ENCODE peak calls at places on chromosomes 5 and 9, in five cellular contexts. Z, R, M, A and J are unnamed samples.

GRCh38 chr9:109249615-109250014 is 71.2 kb downstream of the EPB41L4B start:
- DNase-seq in Z (no peak), R (no peak), M (no peak), A (peak), J (no peak)

GRCh38 chr5:38347040-38347763 is 88.8 kb downstream of the EGFLAM start:
- DNase-seq in Z (no peak), R (no peak), M (no peak), A (no peak), J (no peak)

GRCh38 chr5:135271533-135272310 is 127.3 kb downstream of the MACROH2A1 start:
- DNase-seq in Z (peak), R (peak), M (no peak), A (peak), J (peak)

GRCh38 chr9:137194388-137194787 is 5.9 kb downstream of the SSNA1 start:
- DNase-seq in Z (no peak), R (no peak), M (no peak), A (no peak), J (no peak)

GRCh38 chr5:102713278-102713677 is 41.8 kb upstream of the PAM start:
- DNase-seq in Z (no peak), R (no peak), M (no peak), A (no peak), J (no peak)

GRCh38 chr9:129337287-129338140 is 159.5 kb upstream of the IER5L start:
- DNase-seq in Z (no peak), R (no peak), M (no peak), A (no peak), J (no peak)

GRCh38 chr9:38328765-38329164 is 63.7 kb upstream of the ALDH1B1 start:
- DNase-seq in Z (no peak), R (no peak), M (no peak), A (no peak), J (no peak)

GRCh38 chr9:98280162-98280561 is 24.7 kb upstream of the TBC1D2 start:
- DNase-seq in Z (no peak), R (no peak), M (no peak), A (no peak), J (no peak)

GRCh38 chr9:124779368-124780059 is 2.6 kb downstream of the OLFML2A start:
- DNase-seq in Z (no peak), R (peak), M (no peak), A (no peak), J (peak)

GRCh38 chr5:56019306-56020272 is 24.8 kb upstream of the IL6ST start:
- DNase-seq in Z (no peak), R (no peak), M (no peak), A (no peak), J (peak)

DNA sequence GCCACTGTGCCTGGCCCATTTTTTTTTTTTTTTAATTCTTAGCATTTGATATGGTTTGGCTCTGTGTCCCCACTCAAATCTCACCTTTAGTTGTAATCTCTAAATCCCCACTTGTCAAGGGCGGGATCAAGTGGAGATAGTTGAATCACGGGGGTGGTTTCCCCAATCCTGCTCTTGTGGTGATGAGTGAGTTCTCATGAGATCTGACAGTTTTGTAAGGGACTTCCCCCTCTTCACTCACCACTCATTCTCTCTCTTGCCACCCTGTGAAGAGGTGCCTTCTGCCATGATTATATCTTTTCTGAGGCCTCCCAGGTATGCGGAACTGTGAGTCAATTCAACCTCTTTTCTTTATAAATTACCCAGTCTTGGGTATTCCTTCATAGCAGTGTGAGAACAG is 27.2 kb downstream of the NDUFAF2 start:
- DNase-seq in Z (no peak), R (no peak), M (peak), A (no peak), J (no peak)
- H3K4me3 ChIP-seq in Z (no peak), R (no peak), M (no peak), A (no peak), J (no peak)

GRCh38 chr9:75957095-75957494 is 66.6 kb downstream of the PCSK5 start:
- DNase-seq in Z (no peak), R (no peak), M (no peak), A (no peak), J (no peak)

GRCh38 chr9:75967556-75967955 is 77.1 kb downstream of the PCSK5 start:
- DNase-seq in Z (no peak), R (no peak), M (no peak), A (no peak), J (no peak)

GRCh38 chr9:75964431-75964830 is 74.0 kb downstream of the PCSK5 start:
- DNase-seq in Z (no peak), R (peak), M (no peak), A (no peak), J (no peak)

GRCh38 chr9:75960561-75960960 is 70.1 kb downstream of the PCSK5 start:
- DNase-seq in Z (no peak), R (no peak), M (no peak), A (no peak), J (no peak)

GRCh38 chr9:75962186-75963036 is 71.9 kb downstream of the PCSK5 start:
- DNase-seq in Z (no peak), R (no peak), M (no peak), A (no peak), J (no peak)
- TF ChIP-seq MXI1 in Z (no peak), R (no peak), M (no peak), A (no peak), J (no peak)

GRCh38 chr9:647522-647921 is 194.0 kb upstream of the DMRT1 start:
- DNase-seq in Z (no peak), R (no peak), M (no peak), A (no peak), J (no peak)

GRCh38 chr9:649128-650074 is 192.1 kb upstream of the DMRT1 start:
- DNase-seq in Z (no peak), R (no peak), M (no peak), A (no peak), J (no peak)

GRCh38 chr9:651372-651771 is 190.1 kb upstream of the DMRT1 start:
- DNase-seq in Z (no peak), R (no peak), M (no peak), A (no peak), J (no peak)

GRCh38 chr9:652896-653295 is 188.6 kb upstream of the DMRT1 start:
- DNase-seq in Z (no peak), R (no peak), M (no peak), A (no peak), J (no peak)

GRCh38 chr9:650362-650761 is 191.1 kb upstream of the DMRT1 start:
- DNase-seq in Z (no peak), R (no peak), M (no peak), A (no peak), J (peak)
- H3K4me3 ChIP-seq in Z (no peak), R (no peak), M (no peak), A (peak), J (no peak)

GRCh38 chr5:181052928-181053759 is 13.1 kb downstream of the BTNL9 start:
- DNase-seq in Z (peak), R (no peak), M (no peak), A (peak), J (no peak)

GRCh38 chr5:181054138-181054537 is 14.1 kb downstream of the BTNL9 start:
- DNase-seq in Z (no peak), R (no peak), M (no peak), A (no peak), J (no peak)

GRCh38 chr5:181051841-181052525 is 11.9 kb downstream of the BTNL9 start:
- DNase-seq in Z (no peak), R (no peak), M (no peak), A (no peak), J (no peak)

GRCh38 chr5:181053760-181054122 is 13.7 kb downstream of the BTNL9 start:
- DNase-seq in Z (no peak), R (no peak), M (no peak), A (no peak), J (no peak)

DNA sequence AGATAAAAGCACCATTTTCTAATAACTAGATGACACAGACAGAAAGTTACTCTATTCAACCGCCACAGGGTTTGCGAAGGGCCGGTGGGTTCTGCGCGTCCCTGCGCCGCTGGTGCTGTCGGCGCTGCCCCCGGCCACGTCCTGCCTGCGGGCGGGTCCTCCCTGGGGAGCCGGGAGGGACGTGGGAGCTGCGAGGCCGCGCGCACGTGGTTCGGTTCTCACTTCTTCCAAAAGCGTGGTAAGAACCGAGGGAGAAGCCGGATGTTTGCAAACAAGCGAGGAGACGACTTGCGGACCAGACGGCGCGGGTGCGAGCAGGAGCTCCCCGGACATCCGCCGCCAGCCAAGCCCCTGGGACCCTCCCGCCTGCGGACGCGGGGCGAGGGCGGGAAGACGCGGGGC is 12.5 kb downstream of the BTNL9 start:
- DNase-seq in Z (no peak), R (no peak), M (no peak), A (no peak), J (no peak)
- TF ChIP-seq MXI1 in Z (peak), R (no peak), M (peak), A (no peak), J (no peak)

DNA sequence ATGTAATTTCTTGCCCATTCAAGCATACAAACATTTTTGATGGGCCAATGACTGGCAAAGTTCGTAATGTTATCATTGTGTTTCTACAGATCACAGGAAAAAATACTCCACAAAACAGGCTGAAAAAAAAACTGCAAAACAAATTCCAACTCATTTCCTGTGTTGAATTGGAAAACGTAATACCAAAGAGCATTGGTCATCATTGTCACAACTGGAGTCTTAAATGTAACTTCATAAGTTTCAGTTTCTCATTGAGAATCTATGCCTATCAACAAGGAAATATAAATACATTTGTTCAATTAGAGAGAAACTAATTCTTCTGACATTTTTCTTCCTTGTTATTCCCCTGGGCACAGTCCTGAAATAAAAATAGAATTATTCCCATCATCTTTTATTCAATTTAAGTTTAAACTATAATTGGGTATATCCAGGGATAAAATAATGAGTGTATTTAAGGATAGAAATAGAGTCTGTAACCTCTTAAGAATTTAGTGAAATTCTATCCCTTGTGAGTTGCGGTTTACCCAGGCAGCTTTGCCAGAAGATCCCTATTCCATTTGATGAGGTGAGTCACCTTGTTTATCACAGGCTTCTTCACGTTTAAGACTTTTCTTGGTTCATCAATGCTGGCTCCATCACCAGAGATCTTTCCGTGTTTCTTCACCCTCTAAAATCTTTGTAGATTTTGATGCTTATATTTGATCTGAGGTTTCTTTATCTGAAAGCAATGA is 112.7 kb upstream of the ITGA1 start:
- DNase-seq in Z (no peak), R (no peak), M (no peak), A (no peak), J (peak)
- H3K4me3 ChIP-seq in Z (no peak), R (no peak), M (no peak), A (peak), J (peak)